ENCODE peak calls at places on chromosomes 11 and 22, in four cellular contexts. S is transverse colon, W is GM23248, Z is adipocyte. B is an unnamed sample.

GRCh38 chr11:26841818-26842457 is 120.1 kb upstream of the SLC5A12 start:
- DNase-seq in S (no peak), W (peak; percentile 86), Z (peak; percentile 69), B (peak; percentile 94)

GRCh38 chr11:26227311-26227710 is 104.6 kb upstream of the ANO3 start:
- DNase-seq in S (no peak), W (peak; percentile 91), Z (peak; percentile 92), B (peak; percentile 88)

GRCh38 chr11:83033972-83034672 is 37.6 kb downstream of the RAB30 start:
- DNase-seq in S (peak; percentile 63), W (peak; percentile 93), Z (peak; percentile 94), B (peak; percentile 97)

GRCh38 chr11:36101466-36101865 is 157.6 kb downstream of the LDLRAD3 start:
- DNase-seq in S (no peak), W (no peak), Z (no peak), B (no peak)

GRCh38 chr11:11416917-11417316 is 63.9 kb upstream of the CSNK2A3 start:
- DNase-seq in S (no peak), W (peak; percentile 89), Z (peak; percentile 69), B (peak; percentile 77)

GRCh38 chr22:50267591-50268390 is 2.4 kb downstream of the MAPK11 start:
- DNase-seq in S (peak; percentile 66), W (peak; percentile 81), Z (peak; percentile 76), B (peak; percentile 47)

GRCh38 chr22:43090130-43090789 is 1.1 kb upstream of the TTLL1 start:
- DNase-seq in S (peak; percentile 47), W (peak; percentile 95), Z (peak; percentile 64), B (peak; percentile 89)

GRCh38 chr22:42287174-42287890 is 16.9 kb upstream of the TCF20 start:
- DNase-seq in S (no peak), W (no peak), Z (no peak), B (no peak)

GRCh38 chr22:41966607-41967240 is 2.5 kb upstream of the SEPTIN3 start:
- DNase-seq in S (peak; percentile 41), W (peak; percentile 91), Z (peak; percentile 91), B (peak; percentile 93)

GRCh38 chr11:224424-224823 is 11.7 kb downstream of the SIRT3 start:
- DNase-seq in S (no peak), W (no peak), Z (no peak), B (no peak)

GRCh38 chr11:12900496-12900895 is 108.6 kb upstream of the RASSF10 start:
- DNase-seq in S (no peak), W (peak; percentile 92), Z (peak; percentile 89), B (peak; percentile 94)

GRCh38 chr22:25475554-25476022 is 88.9 kb upstream of the GRK3 start:
- DNase-seq in S (no peak), W (peak; percentile 46), Z (peak; percentile 11), B (peak; percentile 35)

GRCh38 chr22:39940757-39941305 is 19.4 kb upstream of the TMA7B start:
- DNase-seq in S (no peak), W (no peak), Z (no peak), B (no peak)

GRCh38 chr11:110984147-110984546 is 261.4 kb upstream of the POU2AF2 start:
- DNase-seq in S (no peak), W (peak; percentile 58), Z (peak; percentile 73), B (peak; percentile 34)

GRCh38 chr22:26658161-26658560 is 773 bp downstream of the MIAT start:
- DNase-seq in S (no peak), W (peak; percentile 11), Z (no peak), B (no peak)

GRCh38 chr11:19864141-19865120 is 151.8 kb downstream of the NAV2 start:
- DNase-seq in S (no peak), W (no peak), Z (no peak), B (peak; percentile 68)

GRCh38 chr22:35642305-35642741 is 5.9 kb upstream of the APOL6 start:
- DNase-seq in S (peak; percentile 43), W (peak; percentile 65), Z (peak; percentile 47), B (peak; percentile 25)

GRCh38 chr11:118622376-118623290 is 15.2 kb downstream of the PHLDB1 start:
- DNase-seq in S (no peak), W (peak; percentile 96), Z (peak; percentile 83), B (peak; percentile 91)

GRCh38 chr11:16511109-16511806 is 154.9 kb upstream of the SOX6 start:
- DNase-seq in S (no peak), W (peak; percentile 50), Z (peak; percentile 66), B (no peak)